ENCODE peak calls at places on chromosomes 2 and 18, in eight cellular contexts. One of them, this sample, is unnamed.

GRCh38 chr2:234107861-234108260 is 57.4 kb downstream of the SPP2 start:
- DNase-seq in endodermal cell: no peak
- DNase-seq in NB4: no peak
- DNase-seq in left cardiac atrium: no peak
- DNase-seq in HEK293T: no peak
- DNase-seq in tibial artery: no peak
- DNase-seq in stomach: no peak
- DNase-seq in hypothalamus: no peak
- DNase-seq in this sample: no peak

GRCh38 chr2:107585851-107586250 is 240.8 kb upstream of the RGPD4 start:
- DNase-seq in tibial artery: no peak
- DNase-seq in hypothalamus: no peak
- DNase-seq in endodermal cell: no peak
- DNase-seq in HEK293T: no peak
- DNase-seq in NB4: peak
- DNase-seq in stomach: no peak
- DNase-seq in left cardiac atrium: no peak
- DNase-seq in this sample: no peak

GRCh38 chr2:65025453-65026128 is 30.6 kb upstream of the CEP68 start:
- DNase-seq in NB4: peak
- DNase-seq in HEK293T: no peak
- DNase-seq in hypothalamus: no peak
- DNase-seq in tibial artery: no peak
- DNase-seq in endodermal cell: no peak
- DNase-seq in left cardiac atrium: no peak
- DNase-seq in stomach: no peak
- DNase-seq in this sample: no peak

GRCh38 chr2:215919624-215920243 is 93.6 kb downstream of the MREG start:
- DNase-seq in HEK293T: no peak
- DNase-seq in NB4: no peak
- DNase-seq in hypothalamus: no peak
- DNase-seq in tibial artery: no peak
- DNase-seq in endodermal cell: no peak
- DNase-seq in left cardiac atrium: no peak
- DNase-seq in stomach: no peak
- DNase-seq in this sample: no peak

GRCh38 chr18:21270453-21270852 is 28.4 kb downstream of the GREB1L start:
- DNase-seq in stomach: no peak
- DNase-seq in left cardiac atrium: no peak
- DNase-seq in hypothalamus: no peak
- DNase-seq in NB4: no peak
- DNase-seq in HEK293T: no peak
- DNase-seq in endodermal cell: no peak
- DNase-seq in tibial artery: no peak
- DNase-seq in this sample: peak

GRCh38 chr2:127675335-127676261 is at the start of gene LIMS2:
- DNase-seq in left cardiac atrium: peak
- DNase-seq in hypothalamus: no peak
- DNase-seq in stomach: peak
- DNase-seq in HEK293T: peak
- DNase-seq in endodermal cell: peak
- DNase-seq in NB4: no peak
- DNase-seq in tibial artery: no peak
- DNase-seq in this sample: peak

GRCh38 chr2:180124273-180124881 is 117.3 kb upstream of the CWC22 start:
- DNase-seq in hypothalamus: no peak
- DNase-seq in HEK293T: peak
- DNase-seq in NB4: peak
- DNase-seq in left cardiac atrium: no peak
- DNase-seq in stomach: no peak
- DNase-seq in endodermal cell: peak
- DNase-seq in tibial artery: no peak
- DNase-seq in this sample: peak

GRCh38 chr2:72892506-72893173 is 5.4 kb downstream of the SPR start:
- DNase-seq in NB4: peak
- DNase-seq in hypothalamus: peak
- DNase-seq in left cardiac atrium: peak
- DNase-seq in endodermal cell: peak
- DNase-seq in stomach: peak
- DNase-seq in HEK293T: peak
- DNase-seq in tibial artery: peak
- DNase-seq in this sample: peak

GRCh38 chr18:48997985-48998831 is 47.4 kb upstream of the SMAD7 start:
- DNase-seq in endodermal cell: peak
- DNase-seq in HEK293T: peak
- DNase-seq in NB4: peak
- DNase-seq in stomach: no peak
- DNase-seq in left cardiac atrium: peak
- DNase-seq in tibial artery: peak
- DNase-seq in hypothalamus: no peak
- DNase-seq in this sample: peak

GRCh38 chr18:63895190-63895589 is 7.7 kb downstream of the SERPINB2 start:
- DNase-seq in hypothalamus: no peak
- DNase-seq in tibial artery: no peak
- DNase-seq in HEK293T: no peak
- DNase-seq in left cardiac atrium: no peak
- DNase-seq in endodermal cell: no peak
- DNase-seq in NB4: peak
- DNase-seq in stomach: no peak
- DNase-seq in this sample: no peak

GRCh38 chr2:47404356-47404755 is 1.4 kb downstream of the MSH2 start:
- DNase-seq in left cardiac atrium: no peak
- DNase-seq in NB4: peak
- DNase-seq in hypothalamus: no peak
- DNase-seq in endodermal cell: peak
- DNase-seq in stomach: peak
- DNase-seq in tibial artery: no peak
- DNase-seq in HEK293T: peak
- DNase-seq in this sample: no peak

GRCh38 chr2:234978466-234979203 is 26.8 kb downstream of the SH3BP4 start:
- DNase-seq in tibial artery: no peak
- DNase-seq in HEK293T: no peak
- DNase-seq in left cardiac atrium: no peak
- DNase-seq in endodermal cell: no peak
- DNase-seq in stomach: peak
- DNase-seq in hypothalamus: no peak
- DNase-seq in NB4: no peak
- DNase-seq in this sample: peak

GRCh38 chr2:29751390-29751789 is 170.0 kb downstream of the ALK start:
- DNase-seq in endodermal cell: no peak
- DNase-seq in NB4: no peak
- DNase-seq in tibial artery: no peak
- DNase-seq in hypothalamus: no peak
- DNase-seq in left cardiac atrium: no peak
- DNase-seq in HEK293T: no peak
- DNase-seq in stomach: no peak
- DNase-seq in this sample: no peak

GRCh38 chr2:1731512-1731962 is 12.8 kb downstream of the PXDN start:
- DNase-seq in HEK293T: no peak
- DNase-seq in endodermal cell: peak
- DNase-seq in tibial artery: peak
- DNase-seq in NB4: no peak
- DNase-seq in stomach: peak
- DNase-seq in left cardiac atrium: peak
- DNase-seq in hypothalamus: no peak
- DNase-seq in this sample: no peak